ENCODE peak calls at places on chromosomes 2 and 18, in eight cellular contexts. I is RWPE2; C is lower lobe of right lung; K is GM23248; W is H1; H is naive thymus-derived CD4-positive, alpha-beta T cell; N is right cardiac atrium; T is transverse colon. B is an unnamed sample.
A peak's percentile ranks its signal among the peaks of the same experiment; 100 is the strongest.

GRCh38 chr2:15941970-15942710 is 1.8 kb downstream of the MYCN start:
- DNase-seq in C (no peak), T (peak; percentile 16), I (no peak), W (peak; percentile 72), K (peak; percentile 34), H (peak; percentile 8), N (peak; percentile 50), B (no peak)

GRCh38 chr18:49399003-49399402 is 61.4 kb downstream of the DYM start:
- DNase-seq in K (no peak), T (no peak), N (no peak), C (no peak), W (no peak), I (no peak), H (peak; percentile 3), B (no peak)

GRCh38 chr18:63878343-63878742 is 9.2 kb upstream of the SERPINB2 start:
- DNase-seq in W (no peak), N (no peak), I (no peak), T (no peak), H (no peak), K (peak; percentile 71), C (no peak), B (no peak)

GRCh38 chr2:60294901-60295590 is 258.4 kb downstream of the BCL11A start:
- DNase-seq in W (no peak), I (no peak), T (no peak), K (no peak), N (no peak), C (no peak), H (no peak), B (no peak)

GRCh38 chr2:24708537-24709152 is 84.5 kb downstream of the PTRHD1 start:
- DNase-seq in N (no peak), C (no peak), I (no peak), H (no peak), K (peak; percentile 60), T (no peak), W (no peak), B (no peak)

GRCh38 chr2:159960413-159960812 is 102.0 kb downstream of the PLA2R1 start:
- DNase-seq in K (peak; percentile 86), C (no peak), I (no peak), W (no peak), H (no peak), T (no peak), N (no peak), B (no peak)

GRCh38 chr18:4017479-4017878 is 437.6 kb downstream of the DLGAP1 start:
- DNase-seq in W (no peak), T (no peak), H (no peak), I (no peak), C (no peak), K (peak; percentile 20), N (no peak), B (no peak)

GRCh38 chr2:41906325-41906700 is 141.5 kb upstream of the PKDCC start:
- DNase-seq in W (no peak), K (no peak), T (no peak), I (no peak), H (no peak), C (no peak), N (no peak), B (no peak)

GRCh38 chr2:133718688-133719201 is 150.5 kb upstream of the NCKAP5 start:
- DNase-seq in I (no peak), N (peak; percentile 74), K (peak; percentile 91), H (no peak), W (no peak), C (no peak), T (no peak), B (no peak)

GRCh38 chr2:10378189-10378588 is 69.9 kb downstream of the ODC1 start:
- DNase-seq in I (no peak), K (no peak), W (no peak), T (peak; percentile 51), H (peak; percentile 44), C (no peak), N (no peak), B (no peak)

GRCh38 chr2:147520817-147521216 is 324.0 kb upstream of the ACVR2A start:
- DNase-seq in C (no peak), T (no peak), W (no peak), I (no peak), H (no peak), N (no peak), K (no peak), B (no peak)

GRCh38 chr2:235494716-235495372 is 1.0 kb downstream of the AGAP1 start:
- DNase-seq in T (peak; percentile 38), C (peak; percentile 64), W (peak; percentile 67), I (no peak), N (peak; percentile 80), K (peak; percentile 79), H (no peak), B (no peak)

GRCh38 chr18:77107218-77107815 is 25.3 kb downstream of the MBP start:
- DNase-seq in H (no peak), T (no peak), K (no peak), I (no peak), N (peak; percentile 56), W (peak; percentile 39), C (no peak), B (no peak)

GRCh38 chr18:23716516-23716915 is 27.3 kb downstream of the LAMA3 start:
- DNase-seq in T (no peak), N (no peak), C (no peak), H (no peak), I (peak; percentile 81), W (no peak), K (peak; percentile 94), B (no peak)

GRCh38 chr2:141517852-141518421 is 612.9 kb downstream of the LRP1B start:
- DNase-seq in N (no peak), C (no peak), K (peak; percentile 3), I (no peak), W (no peak), H (no peak), T (no peak), B (no peak)

GRCh38 chr2:241061275-241061674 is 40.8 kb downstream of the MTERF4 start:
- DNase-seq in W (no peak), I (no peak), N (peak; percentile 43), K (peak; percentile 30), H (no peak), T (no peak), C (no peak), B (no peak)

GRCh38 chr2:238143239-238143951 is 4.9 kb downstream of the KLHL30 start:
- DNase-seq in W (no peak), I (no peak), N (peak; percentile 71), K (peak; percentile 89), C (no peak), H (no peak), T (no peak), B (no peak)

GRCh38 chr2:13102340-13103063 is 385.8 kb downstream of the TRIB2 start:
- DNase-seq in I (no peak), H (no peak), T (no peak), N (no peak), K (no peak), C (no peak), W (no peak), B (no peak)

GRCh38 chr2:101518470-101519172 is 43.7 kb upstream of the RFX8 start:
- DNase-seq in K (peak; percentile 78), N (peak; percentile 69), T (peak; percentile 27), W (no peak), I (no peak), C (no peak), H (no peak), B (no peak)

GRCh38 chr2:7795358-7796199 is 878.4 kb downstream of the RNF144A start:
- DNase-seq in N (no peak), K (peak; percentile 45), W (no peak), I (no peak), C (no peak), T (no peak), H (no peak), B (no peak)

GRCh38 chr18:28041366-28041765 is 135.6 kb downstream of the CDH2 start:
- DNase-seq in N (no peak), C (no peak), K (peak; percentile 87), T (no peak), W (no peak), H (no peak), I (no peak), B (no peak)

GRCh38 chr18:46343940-46344372 is 239.8 kb downstream of the HAUS1 start:
- DNase-seq in T (peak; percentile 38), N (peak; percentile 58), K (no peak), H (peak; percentile 55), I (no peak), C (peak; percentile 61), W (peak; percentile 61), B (no peak)

GRCh38 chr2:74873041-74873440 is 39.1 kb downstream of the HK2 start:
- DNase-seq in H (no peak), W (no peak), I (no peak), C (no peak), T (no peak), N (no peak), K (no peak), B (no peak)
- H3K27ac ChIP-seq in H (no peak overlapping the region), W (no peak overlapping the region), I (no peak overlapping the region), C (no peak overlapping the region), T (no peak overlapping the region), N (no peak overlapping the region), K (no peak overlapping the region), B (no peak overlapping the region)

DNA sequence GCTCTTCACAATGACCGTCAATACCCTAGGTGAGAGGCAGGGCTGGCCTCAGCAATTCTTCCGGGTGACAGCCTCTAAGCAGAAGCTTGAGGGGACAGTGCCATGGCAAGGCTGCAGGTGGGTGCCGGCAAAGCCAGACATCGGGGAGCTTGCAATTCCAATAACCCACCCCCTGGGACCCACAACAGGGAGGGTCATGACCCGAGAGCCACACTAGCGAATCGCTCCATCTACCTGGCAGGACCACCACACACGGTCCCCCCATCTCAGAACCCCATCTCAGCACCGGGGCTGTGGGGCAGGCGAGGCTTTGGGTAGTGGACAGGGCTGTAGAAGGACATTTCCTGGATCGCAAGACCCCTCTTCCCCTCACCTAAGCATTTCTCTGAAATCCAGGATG is 177.2 kb downstream of the ACKR3 start:
- DNase-seq in C (no peak), K (no peak), W (no peak), I (no peak), N (no peak), T (no peak), H (no peak), B (no peak)
- H3K4me1 ChIP-seq in C (peaks cover 25% of the 10 kb centered on the region), K (peaks cover 55% of the 10 kb centered on the region), W (no peaks in the 10 kb centered on the region), I (peaks cover 39% of the 10 kb centered on the region), N (peaks cover 3% of the 10 kb centered on the region), T (no peaks in the 10 kb centered on the region), H (no peaks in the 10 kb centered on the region), B (no peaks in the 10 kb centered on the region)

GRCh38 chr2:180508451-180508850 is 472.0 kb upstream of the UBE2E3 start:
- DNase-seq in T (no peak), I (no peak), N (no peak), C (no peak), W (no peak), H (no peak), K (no peak), B (no peak)
- H3K27ac ChIP-seq in T (no peak overlapping the region), I (no peak overlapping the region), N (no peak overlapping the region), C (no peak overlapping the region), W (no peak overlapping the region), H (no peak overlapping the region), K (no peak overlapping the region), B (no peak overlapping the region)

DNA sequence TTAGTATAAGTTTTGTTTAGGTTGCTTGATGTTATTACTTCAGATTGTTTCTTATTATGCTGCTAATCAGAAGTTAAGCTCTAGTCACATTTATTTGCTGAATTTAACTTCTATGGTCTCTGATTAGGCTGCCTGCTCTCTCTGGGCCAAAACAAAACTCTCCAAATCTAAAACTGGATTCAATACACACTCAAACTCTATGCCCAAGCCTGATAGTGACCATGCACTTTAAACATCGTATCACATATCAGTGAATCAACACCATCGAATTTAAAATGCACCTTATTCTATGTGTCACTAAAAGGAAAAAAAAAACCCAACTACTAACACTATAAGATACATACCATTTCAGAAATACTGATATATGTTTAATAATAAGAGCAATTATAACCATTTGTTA is 76.9 kb upstream of the FRZB start:
- DNase-seq in H (no peak), I (no peak), T (no peak), N (no peak), W (no peak), C (no peak), K (no peak), B (no peak)
- H3K4me1 ChIP-seq in H (no peaks in the 10 kb centered on the region), I (no peaks in the 10 kb centered on the region), T (no peaks in the 10 kb centered on the region), N (no peaks in the 10 kb centered on the region), W (no peaks in the 10 kb centered on the region), C (no peaks in the 10 kb centered on the region), K (no peaks in the 10 kb centered on the region), B (no peaks in the 10 kb centered on the region)

B was measured in iPS DF 6.9.